ENCODE peak calls at places on chromosomes 11 and 22, in six cellular contexts. T, V, P, L, X and Y are unnamed samples. For H3K36me3, the result is how much of the 10 kb centered on the place peaks cover.

GRCh38 chr11:13963169-13963948 is 836 bp downstream of the SPON1 start:
- DNase-seq in T (peak), V (peak), P (no peak), L (peak), X (peak), Y (peak)

GRCh38 chr11:93188726-93189125 is 9.1 kb downstream of the SLC36A4 start:
- DNase-seq in T (no peak), V (no peak), P (no peak), L (no peak), X (no peak), Y (no peak)

GRCh38 chr22:20248461-20248959 is 19.6 kb downstream of the RTN4R start:
- DNase-seq in T (no peak), V (no peak), P (no peak), L (no peak), X (no peak), Y (no peak)

GRCh38 chr11:68763926-68764657 is 12.8 kb upstream of the TESMIN start:
- DNase-seq in T (no peak), V (no peak), P (no peak), L (no peak), X (no peak), Y (no peak)

GRCh38 chr11:115672999-115673411 is 168.8 kb upstream of the CADM1 start:
- DNase-seq in T (peak), V (peak), P (no peak), L (no peak), X (no peak), Y (no peak)

GRCh38 chr11:19441752-19442553 is 201.2 kb upstream of the E2F8 start:
- DNase-seq in T (peak), V (peak), P (no peak), L (peak), X (no peak), Y (peak)

GRCh38 chr11:26805001-26805400 is 83.1 kb upstream of the SLC5A12 start:
- DNase-seq in T (no peak), V (no peak), P (no peak), L (no peak), X (no peak), Y (no peak)

GRCh38 chr11:73326929-73327811 is 19.1 kb downstream of the ARHGEF17 start:
- DNase-seq in T (peak), V (no peak), P (no peak), L (no peak), X (no peak), Y (peak)

GRCh38 chr22:30804626-30805025 is 110.0 kb downstream of the OSBP2 start:
- DNase-seq in T (peak), V (no peak), P (no peak), L (no peak), X (no peak), Y (no peak)

GRCh38 chr22:25085156-25085555 is 114.5 kb upstream of the CRYBB3 start:
- DNase-seq in T (no peak), V (no peak), P (no peak), L (no peak), X (no peak), Y (no peak)

GRCh38 chr11:33065445-33066178 is 26.2 kb downstream of the TCP11L1 start:
- DNase-seq in T (peak), V (peak), P (no peak), L (peak), X (peak), Y (peak)

GRCh38 chr22:29129644-29130201 is 56.9 kb downstream of the KREMEN1 start:
- DNase-seq in T (no peak), V (no peak), P (no peak), L (no peak), X (no peak), Y (no peak)

GRCh38 chr22:20146777-20147176 is 4.1 kb downstream of the CCDC188 start:
- DNase-seq in T (no peak), V (no peak), P (no peak), L (no peak), X (no peak), Y (no peak)

GRCh38 chr22:44316393-44317162 is 3.8 kb upstream of the SHISAL1 start:
- DNase-seq in T (peak), V (no peak), P (no peak), L (no peak), X (no peak), Y (no peak)

GRCh38 chr11:70445091-70445490 is 46.8 kb downstream of the CTTN start:
- DNase-seq in T (no peak), V (no peak), P (no peak), L (no peak), X (no peak), Y (no peak)

GRCh38 chr11:84993386-84993785 is 633.8 kb downstream of the DLG2 start:
- DNase-seq in T (peak), V (peak), P (no peak), L (no peak), X (peak), Y (no peak)

GRCh38 chr11:94032066-94032465 is 10.9 kb downstream of the HEPHL1 start:
- DNase-seq in T (no peak), V (no peak), P (no peak), L (no peak), X (no peak), Y (no peak)

GRCh38 chr11:119694334-119694733 is 34.7 kb downstream of the NECTIN1 start:
- DNase-seq in T (peak), V (no peak), P (no peak), L (no peak), X (no peak), Y (no peak)

GRCh38 chr11:69153661-69154060 is 2.1 kb upstream of the SMIM38 start:
- DNase-seq in T (peak), V (no peak), P (no peak), L (no peak), X (no peak), Y (no peak)

GRCh38 chr11:126102436-126102894 is 39.8 kb upstream of the CDON start:
- DNase-seq in T (peak), V (peak), P (no peak), L (peak), X (peak), Y (no peak)

GRCh38 chr11:15159085-15159484 is 44.4 kb downstream of the INSC start:
- DNase-seq in T (peak), V (peak), P (no peak), L (peak), X (peak), Y (peak)

GRCh38 chr11:133918606-133919260 is 38.0 kb downstream of the IGSF9B start:
- DNase-seq in T (no peak), V (no peak), P (no peak), L (no peak), X (peak), Y (no peak)

GRCh38 chr11:134613646-134614045 is 201.6 kb upstream of the B3GAT1 start:
- DNase-seq in T (no peak), V (no peak), P (peak), L (no peak), X (no peak), Y (no peak)

GRCh38 chr22:50656122-50657070 is 16.2 kb upstream of the SHANK3 start:
- DNase-seq in T (peak), V (no peak), P (no peak), L (no peak), X (no peak), Y (no peak)

GRCh38 chr11:113273720-113274119 is 40.7 kb upstream of the TTC12 start:
- DNase-seq in T (no peak), V (no peak), P (no peak), L (no peak), X (peak), Y (no peak)

GRCh38 chr11:113272281-113272680 is 42.1 kb upstream of the TTC12 start:
- DNase-seq in T (no peak), V (no peak), P (no peak), L (no peak), X (no peak), Y (no peak)

GRCh38 chr11:113272927-113273615 is 41.3 kb upstream of the TTC12 start:
- DNase-seq in T (no peak), V (no peak), P (no peak), L (no peak), X (no peak), Y (no peak)

GRCh38 chr11:113275602-113276001 is 38.8 kb upstream of the TTC12 start:
- DNase-seq in T (no peak), V (no peak), P (no peak), L (no peak), X (no peak), Y (no peak)

DNA sequence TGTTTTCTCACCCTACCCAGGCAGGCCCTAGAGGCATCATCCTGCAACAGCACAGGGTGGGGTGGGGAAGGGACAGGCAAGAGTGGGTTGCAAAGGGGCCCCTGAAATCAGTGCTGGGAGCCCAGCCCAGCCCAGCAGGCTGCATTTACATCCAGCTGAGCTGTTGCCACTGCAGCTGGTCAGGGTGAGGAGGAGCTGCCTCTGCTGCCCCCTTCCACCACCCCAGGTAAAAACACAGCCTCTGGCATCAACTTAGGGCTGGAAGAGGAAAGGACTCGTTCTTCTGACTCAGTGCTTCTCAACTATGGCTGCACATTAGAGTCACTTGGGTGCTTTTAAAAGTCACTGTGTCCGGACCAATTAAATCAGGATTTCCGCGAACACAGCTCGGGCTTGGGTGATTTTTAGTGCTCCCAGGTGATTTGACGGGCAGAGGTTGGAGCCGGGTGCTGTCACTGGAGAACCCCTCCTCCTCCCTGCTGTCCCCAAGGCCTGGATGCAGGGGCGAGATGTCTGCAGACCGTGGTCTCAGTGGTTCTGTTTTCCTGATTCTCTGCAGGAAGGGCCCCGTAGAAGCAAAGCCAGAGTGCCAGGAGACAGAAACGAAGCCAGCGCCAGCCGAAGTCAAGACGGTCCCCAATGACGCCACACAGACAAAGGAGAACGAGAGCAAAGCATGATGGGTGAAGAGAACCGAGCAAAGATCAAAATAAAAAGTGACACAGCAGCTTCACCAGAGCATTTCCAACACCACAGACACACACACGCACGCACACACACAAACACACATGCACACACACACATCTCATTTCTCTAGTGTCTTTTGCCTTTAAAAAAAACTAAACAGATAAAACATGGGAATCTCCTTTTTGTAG is 39.4 kb upstream of the TTC12 start:
- DNase-seq in T (no peak), V (no peak), P (no peak), L (no peak), X (peak), Y (no peak)
- TF ChIP-seq CTCF in T (no peak), V (no peak), P (no peak), L (no peak), X (peak), Y (peak)

DNA sequence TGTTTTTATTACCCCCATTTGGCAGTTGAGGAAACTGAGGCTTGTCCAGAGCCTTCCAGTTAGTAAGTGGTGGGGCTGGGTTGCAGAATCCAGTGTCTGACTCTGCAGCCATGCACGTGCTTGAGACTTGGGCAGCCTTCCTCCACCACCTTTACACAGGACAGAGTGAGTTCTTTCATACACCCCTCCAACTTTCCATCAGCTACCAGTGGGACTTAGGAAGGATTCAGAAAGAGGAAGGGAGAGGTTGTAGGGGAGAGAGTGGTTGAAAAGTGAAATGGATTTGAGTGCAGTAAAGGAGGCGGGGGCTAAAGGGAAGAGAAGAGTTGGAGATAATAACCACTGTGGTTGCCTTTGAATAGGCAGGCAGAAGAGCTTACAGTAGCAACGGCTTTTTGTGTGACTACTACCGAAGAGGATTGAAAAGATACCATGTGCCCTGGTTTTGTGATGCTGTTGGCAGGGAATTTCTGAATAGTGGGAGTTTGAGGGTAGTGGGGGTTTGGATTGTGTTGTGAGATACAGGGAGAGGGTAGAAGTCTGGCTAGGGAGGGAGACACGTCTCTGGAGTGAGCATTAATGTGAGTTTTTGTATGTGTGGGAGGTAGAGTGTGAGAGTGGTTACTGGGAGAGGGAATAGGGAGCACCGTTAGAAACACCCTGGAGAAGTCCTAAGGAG is 1.7 kb downstream of the UVRAG start:
- DNase-seq in T (peak), V (no peak), P (no peak), L (peak), X (no peak), Y (no peak)
- H3K4me3 ChIP-seq in T (peak), V (peak), P (peak), L (peak), X (peak), Y (peak)

GRCh38 chr22:31828739-31829138 is 74.9 kb downstream of the DEPDC5 start:
- DNase-seq in T (no peak), V (no peak), P (no peak), L (no peak), X (no peak), Y (no peak)
- H3K36me3 ChIP-seq in T (under half), V (under half), P (under half), L (under half), X (under half), Y (under half)

GRCh38 chr11:86743223-86744118 is 56.9 kb upstream of the PRSS23 start:
- DNase-seq in T (peak), V (peak), P (no peak), L (peak), X (no peak), Y (no peak)
- TF ChIP-seq CTCF in T (no peak), V (no peak), P (no peak), L (no peak), X (no peak), Y (no peak)

DNA sequence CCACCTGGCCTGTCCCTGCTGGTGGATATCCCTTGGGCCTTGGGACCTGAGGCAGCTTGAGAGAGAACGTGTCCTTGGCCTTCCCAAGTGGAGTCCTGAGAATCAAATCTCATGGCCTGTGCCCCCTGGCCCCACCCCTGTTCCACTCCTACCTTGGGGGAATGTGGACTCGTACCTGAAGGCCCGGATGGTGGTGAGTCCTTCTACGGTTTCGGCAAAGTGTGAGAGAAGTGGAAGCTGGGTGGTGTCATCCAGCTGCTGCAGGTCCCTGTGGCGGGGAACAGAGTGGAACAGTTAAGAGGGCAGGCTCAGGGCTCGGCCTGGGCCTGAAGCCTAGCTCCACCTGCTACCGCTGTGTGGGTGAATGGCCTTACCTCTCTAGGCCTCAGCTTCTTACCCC is 14.0 kb upstream of the KCNJ11 start:
- DNase-seq in T (no peak), V (no peak), P (no peak), L (no peak), X (no peak), Y (no peak)
- H3K4me3 ChIP-seq in T (no peak), V (no peak), P (no peak), L (no peak), X (no peak), Y (no peak)

GRCh38 chr22:45844949-45845613 is 131.9 kb downstream of the WNT7B start:
- DNase-seq in T (peak), V (no peak), P (no peak), L (no peak), X (no peak), Y (no peak)

GRCh38 chr22:45844009-45844408 is 133.0 kb downstream of the WNT7B start:
- DNase-seq in T (no peak), V (no peak), P (no peak), L (no peak), X (no peak), Y (no peak)

GRCh38 chr22:45846952-45847351 is 130.0 kb downstream of the WNT7B start:
- DNase-seq in T (no peak), V (no peak), P (no peak), L (no peak), X (no peak), Y (no peak)

GRCh38 chr22:45852826-45853225 is 124.1 kb downstream of the WNT7B start:
- DNase-seq in T (no peak), V (no peak), P (no peak), L (no peak), X (no peak), Y (no peak)

DNA sequence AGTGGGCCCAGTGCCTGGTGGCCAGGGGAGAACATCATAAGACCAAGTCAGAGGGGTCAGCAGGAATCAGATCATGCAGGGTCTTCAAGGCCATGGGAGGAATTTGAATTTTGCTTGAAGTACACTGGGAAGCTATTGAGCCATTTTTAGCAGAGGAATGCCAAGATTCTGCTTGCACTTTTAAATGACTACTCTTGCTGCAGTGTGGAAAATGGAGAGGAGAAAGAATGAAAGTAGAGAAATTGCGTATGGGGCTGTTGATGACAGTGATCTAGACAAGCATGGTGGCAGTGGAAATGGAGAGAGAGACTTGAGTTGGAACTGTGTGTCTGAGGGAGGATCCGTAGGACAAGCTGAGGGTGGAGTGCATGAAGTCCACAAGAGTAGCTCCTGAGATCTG is 128.1 kb downstream of the WNT7B start:
- DNase-seq in T (no peak), V (no peak), P (no peak), L (no peak), X (no peak), Y (no peak)
- H3K36me3 ChIP-seq in T (under half), V (under half), P (under half), L (under half), X (under half), Y (under half)

DNA sequence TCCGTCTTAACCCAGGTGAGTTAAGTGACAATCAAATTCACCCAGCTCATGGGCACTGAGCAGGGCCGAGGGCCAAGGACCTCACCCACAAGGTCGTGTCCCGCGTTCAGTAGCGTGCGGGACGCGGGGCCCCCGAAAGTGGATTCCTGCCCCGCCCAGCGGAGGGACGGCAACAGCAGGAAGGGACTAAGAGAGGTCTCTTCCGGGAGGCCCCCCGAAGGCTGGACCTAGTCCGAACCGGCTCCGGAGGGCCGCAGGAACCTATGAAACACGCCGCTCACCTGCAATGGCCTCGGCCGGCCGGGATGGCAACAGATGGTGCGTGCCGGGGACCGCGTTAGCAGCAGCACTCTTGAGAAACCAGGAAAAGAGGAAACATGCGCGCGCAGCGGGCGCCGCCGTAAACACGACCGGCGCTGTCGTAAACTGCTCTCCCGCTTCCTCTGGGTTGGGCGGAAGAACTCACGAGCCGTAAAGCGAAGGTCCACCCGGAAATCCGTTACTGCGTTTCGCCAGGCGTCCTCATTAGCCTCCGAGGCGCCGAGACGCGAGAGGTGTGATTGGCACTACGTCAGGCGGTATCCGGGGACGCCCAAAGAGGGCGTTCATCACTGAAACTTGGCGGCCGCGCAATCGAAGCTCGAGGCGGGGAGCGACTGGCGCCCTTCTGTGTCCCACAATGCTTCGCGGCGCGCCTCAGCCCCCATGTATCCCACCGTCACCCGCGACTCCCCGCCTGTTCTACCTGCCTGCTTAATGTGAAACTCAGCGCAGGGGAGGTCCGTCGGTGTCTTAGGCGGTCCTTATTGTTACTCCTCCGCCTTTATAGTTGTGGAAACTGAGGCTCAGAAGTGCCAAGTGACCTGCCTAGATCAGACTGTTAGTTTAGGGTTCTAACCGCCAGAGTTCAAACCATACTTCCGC is at the start of gene EIF3D:
- DNase-seq in T (peak), V (peak), P (no peak), L (peak), X (peak), Y (peak)
- TF ChIP-seq CTCF in T (no peak), V (no peak), P (no peak), L (peak), X (no peak), Y (no peak)

DNA sequence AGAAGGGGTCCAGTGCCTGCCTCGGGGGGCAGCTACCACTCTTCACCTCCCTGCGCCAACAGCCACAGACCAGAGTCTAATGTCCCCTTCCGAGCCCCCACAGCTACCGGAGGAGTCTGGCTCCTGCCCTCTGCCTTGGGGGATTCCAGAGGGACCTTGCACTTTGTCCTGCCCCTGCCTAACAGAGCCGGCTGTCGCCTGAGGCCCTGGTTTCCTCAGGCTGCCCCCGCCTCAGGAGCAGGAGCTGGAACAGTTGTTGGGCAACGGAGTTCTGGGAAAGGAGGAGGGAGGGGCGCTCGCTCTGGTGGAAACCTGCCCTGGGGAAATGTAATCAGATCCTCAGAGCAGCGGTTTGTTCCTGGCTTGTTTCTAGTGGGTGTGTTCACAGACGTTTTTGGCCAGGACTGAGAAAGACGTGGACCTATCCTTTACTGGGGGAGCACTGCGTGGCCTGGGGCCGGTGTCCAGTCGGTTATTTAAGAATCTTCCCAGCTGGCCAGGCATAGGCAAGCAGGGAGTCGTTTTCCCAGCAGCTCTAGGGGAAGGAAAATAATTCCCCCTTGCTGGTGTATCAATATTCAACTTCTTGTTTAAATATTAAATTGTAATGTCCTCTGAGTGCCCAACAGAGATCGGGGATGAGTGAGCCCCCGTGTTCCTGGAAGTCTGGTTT is 32.3 kb downstream of the A4GALT start:
- DNase-seq in T (peak), V (peak), P (no peak), L (peak), X (peak), Y (no peak)
- H3K4me3 ChIP-seq in T (no peak), V (no peak), P (peak), L (no peak), X (no peak), Y (no peak)